ENCODE peak calls at places on chromosomes 4 and X, in eight cellular contexts. One of them, this sample, is unnamed. For H3K9me3, the result is how much of the 10 kb centered on the place peaks cover.

GRCh38 chr4:44326716-44327115 is 121.9 kb downstream of the KCTD8 start:
- DNase-seq in H9: no peak
- DNase-seq in ovary: no peak
- DNase-seq in HCT116: no peak
- DNase-seq in tibial artery: no peak
- DNase-seq in heart right ventricle: no peak
- DNase-seq in right atrium auricular region: no peak
- DNase-seq in left lung: no peak
- DNase-seq in this sample: no peak

GRCh38 chr4:55358246-55358645 is 12.2 kb downstream of the SRD5A3 start:
- DNase-seq in right atrium auricular region: no peak
- DNase-seq in HCT116: no peak
- DNase-seq in left lung: no peak
- DNase-seq in H9: no peak
- DNase-seq in ovary: no peak
- DNase-seq in heart right ventricle: no peak
- DNase-seq in tibial artery: no peak
- DNase-seq in this sample: no peak

GRCh38 chr4:77488882-77489281 is 116.7 kb upstream of the CXCL13 start:
- DNase-seq in HCT116: no peak
- DNase-seq in tibial artery: no peak
- DNase-seq in ovary: no peak
- DNase-seq in right atrium auricular region: no peak
- DNase-seq in H9: no peak
- DNase-seq in left lung: no peak
- DNase-seq in heart right ventricle: no peak
- DNase-seq in this sample: no peak

GRCh38 chrX:46912098-46912672 is at the start of gene JADE3:
- DNase-seq in ovary: peak
- DNase-seq in H9: peak
- DNase-seq in tibial artery: peak
- DNase-seq in left lung: peak
- DNase-seq in heart right ventricle: peak
- DNase-seq in right atrium auricular region: peak
- DNase-seq in HCT116: peak
- DNase-seq in this sample: no peak

GRCh38 chr4:86919824-86920223 is 15.0 kb upstream of the AFF1 start:
- DNase-seq in left lung: no peak
- DNase-seq in H9: no peak
- DNase-seq in right atrium auricular region: no peak
- DNase-seq in HCT116: no peak
- DNase-seq in heart right ventricle: no peak
- DNase-seq in tibial artery: no peak
- DNase-seq in ovary: no peak
- DNase-seq in this sample: no peak

GRCh38 chr4:36235306-36235705 is 9.0 kb downstream of the ARAP2 start:
- DNase-seq in right atrium auricular region: no peak
- DNase-seq in ovary: no peak
- DNase-seq in H9: peak
- DNase-seq in HCT116: no peak
- DNase-seq in tibial artery: no peak
- DNase-seq in left lung: no peak
- DNase-seq in heart right ventricle: no peak
- DNase-seq in this sample: no peak

GRCh38 chr4:154010377-154010776 is 221.5 kb upstream of the SFRP2 start:
- DNase-seq in left lung: no peak
- DNase-seq in H9: no peak
- DNase-seq in right atrium auricular region: no peak
- DNase-seq in ovary: no peak
- DNase-seq in tibial artery: no peak
- DNase-seq in heart right ventricle: no peak
- DNase-seq in HCT116: no peak
- DNase-seq in this sample: no peak

GRCh38 chrX:109487640-109488039 is 5.8 kb upstream of the GUCY2F start:
- DNase-seq in right atrium auricular region: no peak
- DNase-seq in H9: no peak
- DNase-seq in heart right ventricle: no peak
- DNase-seq in tibial artery: no peak
- DNase-seq in ovary: no peak
- DNase-seq in HCT116: no peak
- DNase-seq in left lung: no peak
- DNase-seq in this sample: no peak

GRCh38 chr4:2962099-2962455 is 1.1 kb downstream of the NOP14 start:
- DNase-seq in tibial artery: no peak
- DNase-seq in heart right ventricle: no peak
- DNase-seq in HCT116: no peak
- DNase-seq in right atrium auricular region: no peak
- DNase-seq in H9: no peak
- DNase-seq in ovary: no peak
- DNase-seq in left lung: no peak
- DNase-seq in this sample: no peak

GRCh38 chr4:1043658-1044468 is 32.4 kb downstream of the FGFRL1 start:
- DNase-seq in ovary: peak
- DNase-seq in left lung: peak
- DNase-seq in tibial artery: peak
- DNase-seq in HCT116: peak
- DNase-seq in heart right ventricle: peak
- DNase-seq in right atrium auricular region: peak
- DNase-seq in H9: peak
- DNase-seq in this sample: no peak

GRCh38 chr4:32684160-32684559 is 1964.0 kb downstream of the PCDH7 start:
- DNase-seq in heart right ventricle: no peak
- DNase-seq in left lung: no peak
- DNase-seq in right atrium auricular region: no peak
- DNase-seq in ovary: no peak
- DNase-seq in HCT116: no peak
- DNase-seq in tibial artery: no peak
- DNase-seq in H9: no peak
- DNase-seq in this sample: no peak

GRCh38 chr4:20252656-20253271 is 1.1 kb downstream of the SLIT2 start:
- DNase-seq in H9: peak
- DNase-seq in left lung: peak
- DNase-seq in right atrium auricular region: no peak
- DNase-seq in HCT116: no peak
- DNase-seq in tibial artery: peak
- DNase-seq in heart right ventricle: peak
- DNase-seq in ovary: peak
- DNase-seq in this sample: no peak

GRCh38 chrX:7083468-7084396 is 63.8 kb upstream of the STS start:
- DNase-seq in left lung: peak
- DNase-seq in HCT116: peak
- DNase-seq in tibial artery: no peak
- DNase-seq in ovary: no peak
- DNase-seq in H9: no peak
- DNase-seq in heart right ventricle: no peak
- DNase-seq in right atrium auricular region: no peak
- DNase-seq in this sample: peak

GRCh38 chr4:40335508-40335860 is 351 bp downstream of the CHRNA9 start:
- DNase-seq in H9: no peak
- DNase-seq in right atrium auricular region: no peak
- DNase-seq in HCT116: no peak
- DNase-seq in heart right ventricle: no peak
- DNase-seq in left lung: no peak
- DNase-seq in tibial artery: no peak
- DNase-seq in ovary: no peak
- DNase-seq in this sample: no peak

GRCh38 chr4:95017690-95018089 is 259.9 kb downstream of the BMPR1B start:
- DNase-seq in HCT116: no peak
- DNase-seq in ovary: no peak
- DNase-seq in heart right ventricle: no peak
- DNase-seq in tibial artery: no peak
- DNase-seq in H9: no peak
- DNase-seq in right atrium auricular region: no peak
- DNase-seq in left lung: no peak
- DNase-seq in this sample: no peak

GRCh38 chr4:176762661-176763308 is 29.9 kb downstream of the VEGFC start:
- DNase-seq in left lung: no peak
- DNase-seq in H9: no peak
- DNase-seq in right atrium auricular region: no peak
- DNase-seq in HCT116: no peak
- DNase-seq in heart right ventricle: no peak
- DNase-seq in tibial artery: no peak
- DNase-seq in ovary: no peak
- DNase-seq in this sample: no peak

GRCh38 chrX:129235903-129236302 is 287.4 kb downstream of the SMARCA1 start:
- DNase-seq in H9: no peak
- DNase-seq in ovary: no peak
- DNase-seq in heart right ventricle: no peak
- DNase-seq in right atrium auricular region: no peak
- DNase-seq in left lung: no peak
- DNase-seq in tibial artery: no peak
- DNase-seq in HCT116: no peak
- DNase-seq in this sample: no peak

DNA sequence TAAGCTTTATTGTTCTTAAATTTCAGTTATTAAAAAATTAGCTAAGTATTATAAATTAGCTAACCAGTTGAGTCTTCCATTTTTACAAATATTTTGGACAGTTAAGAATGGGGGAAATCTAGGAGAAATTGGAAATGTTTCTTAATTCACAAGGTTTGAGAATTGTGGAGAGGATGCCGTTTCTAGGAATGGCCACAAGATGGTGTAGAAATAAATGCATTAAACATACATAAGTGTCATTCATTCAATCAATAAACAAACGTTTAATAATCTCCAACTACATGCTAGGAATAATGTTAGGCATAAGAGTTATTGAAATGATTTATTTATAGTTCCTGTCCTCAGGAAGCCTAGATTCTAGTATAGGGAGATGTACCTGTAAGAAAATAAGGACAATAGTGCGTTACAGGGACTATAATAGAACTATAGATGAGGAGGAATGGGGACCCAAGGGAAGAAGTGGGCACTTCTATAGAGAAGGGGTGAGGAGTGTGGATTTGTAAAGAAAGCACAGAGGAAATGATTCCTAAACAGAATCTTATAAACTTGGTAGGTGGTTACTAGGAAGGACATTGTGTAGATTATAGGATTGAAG is 195.7 kb upstream of the ANK2 start:
- DNase-seq in H9: no peak
- DNase-seq in tibial artery: no peak
- DNase-seq in HCT116: no peak
- DNase-seq in left lung: no peak
- DNase-seq in heart right ventricle: no peak
- DNase-seq in right atrium auricular region: no peak
- DNase-seq in ovary: no peak
- DNase-seq in this sample: no peak
- TF ChIP-seq CTCF in H9: peak
- TF ChIP-seq CTCF in tibial artery: peak
- TF ChIP-seq CTCF in HCT116: peak
- TF ChIP-seq CTCF in left lung: no peak
- TF ChIP-seq CTCF in heart right ventricle: peak
- TF ChIP-seq CTCF in right atrium auricular region: peak
- TF ChIP-seq CTCF in ovary: no peak
- TF ChIP-seq CTCF in this sample: no peak

DNA sequence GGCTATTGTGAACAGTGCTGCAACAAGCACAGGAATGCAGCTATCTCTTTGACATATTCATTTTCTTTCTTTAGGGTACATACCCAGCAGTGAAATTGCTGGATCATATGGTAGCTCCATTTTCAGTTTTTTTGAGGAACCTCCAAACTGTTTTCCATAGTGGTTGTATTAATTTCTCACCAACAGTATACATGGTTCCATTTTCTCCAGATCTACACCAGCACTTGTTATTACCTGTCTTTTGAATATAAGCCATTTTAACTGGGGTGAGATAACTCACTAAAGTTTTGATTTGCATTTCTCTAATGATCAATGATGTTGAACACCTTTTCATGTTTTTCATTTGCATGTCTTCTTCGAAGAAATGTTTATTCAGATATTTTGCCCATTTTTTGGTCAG is 241.1 kb upstream of the AGTR2 start:
- DNase-seq in right atrium auricular region: no peak
- DNase-seq in tibial artery: no peak
- DNase-seq in ovary: no peak
- DNase-seq in H9: no peak
- DNase-seq in left lung: no peak
- DNase-seq in HCT116: no peak
- DNase-seq in heart right ventricle: no peak
- DNase-seq in this sample: no peak
- H3K9me3 ChIP-seq in right atrium auricular region: under half
- H3K9me3 ChIP-seq in tibial artery: under half
- H3K9me3 ChIP-seq in ovary: under half
- H3K9me3 ChIP-seq in H9: under half
- H3K9me3 ChIP-seq in left lung: under half
- H3K9me3 ChIP-seq in HCT116: under half
- H3K9me3 ChIP-seq in heart right ventricle: under half
- H3K9me3 ChIP-seq in this sample: under half

DNA sequence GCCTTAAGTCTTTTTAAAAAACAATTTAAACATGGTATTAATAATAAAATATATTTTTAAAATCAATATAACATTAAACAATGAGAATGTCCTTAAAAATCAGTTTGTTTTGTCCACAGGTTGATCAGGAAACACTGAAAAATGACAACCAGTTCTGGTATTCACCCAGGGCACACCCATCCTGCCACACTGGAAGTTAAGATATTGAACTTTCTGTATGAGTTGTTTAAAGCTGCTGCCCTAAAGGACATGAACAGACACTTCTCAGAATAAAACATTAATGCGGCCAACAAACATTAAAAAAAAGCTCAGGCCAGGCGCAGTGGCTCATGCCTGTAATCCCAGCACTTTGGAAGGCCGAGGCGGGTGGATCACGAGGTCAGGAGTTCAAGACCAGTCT is 15.0 kb upstream of the HOPX start:
- DNase-seq in heart right ventricle: no peak
- DNase-seq in HCT116: no peak
- DNase-seq in left lung: no peak
- DNase-seq in H9: no peak
- DNase-seq in tibial artery: no peak
- DNase-seq in right atrium auricular region: no peak
- DNase-seq in ovary: no peak
- DNase-seq in this sample: no peak
- H3K27ac ChIP-seq in heart right ventricle: no peak
- H3K27ac ChIP-seq in HCT116: no peak
- H3K27ac ChIP-seq in left lung: no peak
- H3K27ac ChIP-seq in H9: no peak
- H3K27ac ChIP-seq in tibial artery: no peak
- H3K27ac ChIP-seq in right atrium auricular region: no peak
- H3K27ac ChIP-seq in ovary: no peak
- H3K27ac ChIP-seq in this sample: no peak

DNA sequence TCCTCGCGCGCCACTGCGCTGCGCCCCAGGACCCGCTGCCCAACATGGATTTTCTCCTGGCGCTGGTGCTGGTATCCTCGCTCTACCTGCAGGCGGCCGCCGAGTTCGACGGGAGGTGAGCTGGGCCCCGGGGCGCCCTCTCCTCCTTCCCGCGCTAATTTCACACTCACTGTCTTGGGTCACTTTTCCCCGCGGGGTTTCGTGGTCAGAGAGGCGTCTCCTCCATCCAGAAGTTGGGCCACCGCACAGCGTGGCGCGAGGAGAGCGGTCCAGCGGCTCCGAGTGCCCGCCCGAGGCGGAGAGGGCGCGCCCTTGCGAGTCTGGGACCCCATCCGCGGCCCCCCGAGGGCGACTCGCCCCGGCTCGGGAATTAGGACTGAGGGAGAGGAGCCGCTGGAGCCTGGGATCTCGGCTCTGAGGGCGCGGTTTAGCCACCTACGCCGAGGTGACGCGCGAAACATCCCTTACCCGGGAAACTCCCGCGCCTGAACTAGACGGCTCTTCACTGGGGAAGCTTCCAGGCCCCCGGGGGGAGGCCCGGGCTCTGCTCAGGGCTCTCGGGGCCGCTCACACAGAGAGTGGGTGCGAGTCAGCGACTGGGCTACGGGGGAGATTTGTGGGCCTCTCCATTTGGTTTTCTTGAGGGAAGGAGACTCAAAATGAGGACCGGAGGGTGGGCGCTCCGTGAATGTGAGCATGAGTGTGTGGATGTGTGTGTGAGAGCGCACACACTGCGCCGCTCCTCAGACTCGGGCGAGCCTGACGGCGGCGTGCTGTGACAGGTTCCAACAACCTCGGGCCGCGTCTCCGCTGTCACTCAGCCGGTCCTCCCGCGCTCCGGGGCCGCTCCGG is 564 bp downstream of the NPNT start:
- DNase-seq in HCT116: no peak
- DNase-seq in H9: peak
- DNase-seq in tibial artery: peak
- DNase-seq in left lung: peak
- DNase-seq in right atrium auricular region: no peak
- DNase-seq in ovary: peak
- DNase-seq in heart right ventricle: peak
- DNase-seq in this sample: no peak
- TF ChIP-seq CTCF in HCT116: no peak
- TF ChIP-seq CTCF in H9: peak
- TF ChIP-seq CTCF in tibial artery: peak
- TF ChIP-seq CTCF in left lung: no peak
- TF ChIP-seq CTCF in right atrium auricular region: no peak
- TF ChIP-seq CTCF in ovary: no peak
- TF ChIP-seq CTCF in heart right ventricle: peak
- TF ChIP-seq CTCF in this sample: no peak

This sample was measured in CD4-positive, alpha-beta T cell.